ENCODE peak calls at places on chromosomes 3 and 15, in four cellular contexts. L is lung, Q is NT2/D1, E is esophagus muscularis mucosa. X is an unnamed sample.

GRCh38 chr15:71752604-71753289 is 57.6 kb upstream of the NR2E3 start:
- DNase-seq in Q (peak), L (peak), E (no peak), X (peak)

GRCh38 chr15:66936115-66936863 is 129.1 kb upstream of the SMAD3 start:
- DNase-seq in L (no peak), Q (no peak), E (no peak), X (no peak)

GRCh38 chr3:52897130-52898109 is at the start of gene STIMATE:
- DNase-seq in E (no peak), Q (peak), L (peak), X (peak)

GRCh38 chr3:68972358-68972979 is 40.1 kb upstream of the TAFA4 start:
- DNase-seq in L (no peak), E (peak), Q (peak), X (peak)

GRCh38 chr15:63466378-63467192 is 37.8 kb upstream of the USP3 start:
- DNase-seq in Q (peak), E (no peak), L (no peak), X (peak)

GRCh38 chr3:183613366-183614293 is 21.8 kb upstream of the KLHL24 start:
- DNase-seq in L (no peak), E (no peak), Q (no peak), X (no peak)

GRCh38 chr15:99239545-99240198 is 9.7 kb downstream of the TTC23 start:
- DNase-seq in E (no peak), L (no peak), Q (no peak), X (no peak)

GRCh38 chr3:19221081-19221480 is 72.8 kb downstream of the KCNH8 start:
- DNase-seq in Q (peak), E (no peak), L (no peak), X (no peak)

GRCh38 chr15:67190326-67190725 is 64.1 kb downstream of the AAGAB start:
- DNase-seq in Q (no peak), L (no peak), E (no peak), X (no peak)

GRCh38 chr3:169112153-169112892 is 551.2 kb downstream of the MECOM start:
- DNase-seq in Q (no peak), L (no peak), E (no peak), X (no peak)

GRCh38 chr3:138234401-138235179 is 47.5 kb downstream of the ARMC8 start:
- DNase-seq in Q (no peak), L (no peak), E (no peak), X (no peak)

GRCh38 chr15:20645956-20646355 is 104.4 kb upstream of the GOLGA6L6 start:
- DNase-seq in E (no peak), L (peak), Q (no peak), X (no peak)

GRCh38 chr3:105518806-105519418 is 152.2 kb downstream of the ALCAM start:
- DNase-seq in Q (peak), E (no peak), L (no peak), X (peak)

GRCh38 chr15:31102049-31102321 is 460 bp upstream of the TRPM1 start:
- DNase-seq in L (no peak), Q (no peak), E (peak), X (no peak)

GRCh38 chr3:153043729-153044314 is 118.2 kb upstream of the RAP2B start:
- DNase-seq in E (no peak), L (no peak), Q (no peak), X (no peak)

GRCh38 chr3:160312014-160312624 is 86.9 kb downstream of the C3orf80 start:
- DNase-seq in E (no peak), Q (no peak), L (no peak), X (no peak)

GRCh38 chr3:111768571-111769100 is 90.4 kb upstream of the PHLDB2 start:
- DNase-seq in Q (no peak), E (no peak), L (no peak), X (no peak)

GRCh38 chr3:133441867-133442270 is 42.0 kb downstream of the BFSP2 start:
- DNase-seq in Q (no peak), E (no peak), L (no peak), X (no peak)

DNA sequence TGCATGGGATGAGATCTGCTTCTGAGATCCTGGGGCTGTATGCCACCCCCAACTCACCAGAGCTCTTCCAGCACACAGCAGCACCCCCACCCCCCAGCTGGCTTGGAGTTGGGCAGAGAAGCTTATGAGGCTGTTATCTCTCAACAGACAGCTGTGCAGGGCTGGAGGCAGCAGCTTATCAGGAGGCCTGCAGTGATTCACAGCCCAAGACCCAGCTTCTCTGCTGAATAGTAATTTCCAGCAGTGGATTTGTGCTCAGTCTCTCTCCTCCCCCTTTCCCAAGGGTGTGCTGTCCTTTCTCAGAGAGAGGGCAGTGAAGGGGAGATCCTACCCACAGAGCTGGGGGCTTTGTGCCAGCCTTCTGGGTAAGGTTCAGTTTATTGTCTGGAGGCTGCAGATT is 2.1 kb downstream of the RPP25 start:
- DNase-seq in L (no peak), Q (no peak), E (no peak), X (no peak)
- H3K4me3 ChIP-seq in L (no peak), Q (peak), E (no peak), X (no peak)

GRCh38 chr3:170179444-170179843 is 2.1 kb downstream of the PHC3 start:
- DNase-seq in L (no peak), E (no peak), Q (no peak), X (no peak)
- H3K4me3 ChIP-seq in L (no peak), E (peak), Q (no peak), X (no peak)

GRCh38 chr3:150147776-150148175 is 177.1 kb upstream of the PFN2 start:
- DNase-seq in L (no peak), Q (no peak), E (peak), X (no peak)

GRCh38 chr3:150144309-150144708 is 173.6 kb upstream of the PFN2 start:
- DNase-seq in L (no peak), Q (no peak), E (peak), X (no peak)

GRCh38 chr3:150149651-150150051 is 179.0 kb upstream of the PFN2 start:
- DNase-seq in E (peak), L (no peak), Q (no peak), X (no peak)

GRCh38 chr3:150145659-150146058 is 175.0 kb upstream of the PFN2 start:
- DNase-seq in L (no peak), E (peak), Q (no peak), X (no peak)

GRCh38 chr3:150146891-150147761 is 176.4 kb upstream of the PFN2 start:
- DNase-seq in L (no peak), E (peak), Q (no peak), X (no peak)
- H3K4me3 ChIP-seq in L (no peak), E (no peak), Q (no peak), X (no peak)

DNA sequence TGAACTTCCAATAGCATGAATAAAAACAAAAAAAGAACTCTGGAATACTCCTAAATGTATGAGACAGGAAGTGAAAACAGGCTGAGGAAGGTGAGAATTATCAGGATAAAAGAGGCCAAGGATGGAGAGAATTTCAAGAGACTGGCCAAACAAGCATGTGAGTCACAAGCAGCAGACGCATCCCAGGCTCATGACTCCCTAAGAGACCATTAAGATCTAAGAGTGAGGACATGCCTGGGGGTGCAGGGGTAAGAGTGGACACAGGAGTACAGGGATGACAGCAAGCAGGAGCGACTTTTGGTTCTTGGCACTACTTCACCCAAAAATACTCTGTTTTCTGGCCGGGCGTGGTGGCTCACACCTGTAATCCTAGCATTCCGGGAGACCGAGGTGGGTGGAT is 7.1 kb downstream of the SCAMP2 start:
- DNase-seq in Q (no peak), L (no peak), E (no peak), X (no peak)
- H3K4me3 ChIP-seq in Q (no peak), L (no peak), E (no peak), X (no peak)

DNA sequence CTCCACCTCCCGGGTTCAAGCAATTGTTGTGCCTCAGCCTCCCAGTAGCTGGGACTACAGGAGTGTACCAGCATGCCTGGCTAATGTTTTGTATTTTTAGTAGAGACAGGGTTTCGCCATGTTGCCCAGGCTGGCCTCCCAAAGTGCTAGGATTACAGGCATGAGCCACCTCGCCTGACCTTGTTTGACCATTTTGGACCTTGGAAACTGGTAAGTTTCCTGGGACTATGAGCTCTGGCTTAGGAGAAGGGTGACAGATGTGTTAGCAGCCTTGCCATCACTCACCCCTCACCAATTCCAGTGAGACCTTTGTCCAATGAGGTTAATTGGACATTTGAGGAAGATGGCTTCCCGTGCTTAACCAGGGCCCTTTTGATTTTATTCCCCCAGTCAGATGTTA is 19.9 kb downstream of the DNASE1L3 start:
- DNase-seq in L (no peak), Q (no peak), E (no peak), X (no peak)
- H3K4me3 ChIP-seq in L (no peak), Q (no peak), E (no peak), X (no peak)

GRCh38 chr15:65792988-65793812 is 1.1 kb upstream of the DENND4A start:
- DNase-seq in L (no peak), Q (no peak), E (no peak), X (no peak)
- H3K4me3 ChIP-seq in L (no peak), Q (peak), E (peak), X (peak)

DNA sequence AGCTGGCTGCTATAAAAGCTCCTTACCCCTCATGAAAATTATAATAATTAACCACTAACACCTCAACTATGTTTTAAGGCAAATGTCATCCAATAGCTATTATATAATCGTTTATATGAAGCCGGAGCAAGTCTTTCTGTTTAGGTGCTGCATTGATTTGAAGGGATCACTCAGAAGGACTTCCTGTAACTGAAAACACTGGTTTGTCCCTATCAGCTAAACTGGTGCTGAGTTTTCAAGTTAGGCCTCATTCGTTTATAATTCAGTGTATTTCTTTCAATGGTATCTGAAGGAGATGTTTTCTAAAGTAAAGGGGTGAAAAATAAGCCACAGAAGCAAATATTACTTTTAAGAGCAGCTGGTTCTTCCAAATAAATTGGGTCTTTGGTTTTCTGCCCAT is 14.2 kb downstream of the MEIS2 start:
- DNase-seq in L (no peak), E (no peak), Q (no peak), X (no peak)
- H3K4me3 ChIP-seq in L (no peak), E (no peak), Q (no peak), X (no peak)

DNA sequence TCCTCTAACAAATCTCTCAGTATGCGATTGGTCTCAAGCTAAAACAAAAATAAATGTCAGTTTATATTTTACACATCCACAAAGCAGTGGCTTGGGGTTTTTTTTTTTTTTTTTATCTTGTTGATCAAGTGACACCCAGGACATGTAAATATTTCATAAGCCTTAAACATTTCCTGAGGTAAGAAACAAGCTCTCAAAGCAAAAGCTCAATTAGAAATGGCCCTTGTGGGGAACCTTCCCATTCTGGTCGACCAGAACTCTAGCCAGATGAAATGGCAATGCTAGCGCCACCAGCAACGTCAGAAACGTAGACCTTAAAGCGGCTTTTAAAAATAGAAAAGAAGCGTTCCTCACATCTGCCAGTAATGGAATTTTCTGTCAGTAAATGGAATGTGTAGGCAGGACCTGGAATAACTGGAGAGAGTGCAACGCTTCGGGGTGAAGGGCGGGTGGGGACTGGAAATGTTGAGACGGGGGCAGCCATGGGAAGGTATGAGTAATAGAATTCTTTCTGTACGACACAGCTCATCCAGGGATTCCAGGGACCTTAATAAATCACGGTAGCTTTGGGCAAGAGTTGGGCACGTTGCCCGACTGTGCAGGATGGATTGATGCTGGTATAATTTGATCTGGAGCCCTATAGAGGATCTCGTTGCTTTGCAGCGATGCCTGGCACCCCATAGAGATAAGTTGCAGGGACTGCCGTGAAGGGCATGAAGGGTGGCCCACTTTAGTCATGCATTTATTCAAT is 44.4 kb downstream of the BTD start:
- DNase-seq in L (no peak), Q (no peak), E (peak), X (no peak)
- H3K4me3 ChIP-seq in L (no peak), Q (no peak), E (peak), X (no peak)

X was measured in Jurkat, Clone E6-1.